ENCODE peak calls at places on chromosome 22, in seven cellular contexts. E is AG09319; I is T-cell; R is PC-3; K is CD4-positive, alpha-beta T cell; J is NCI-H1092; U is effector CD4-positive, alpha-beta T cell. W is an unnamed sample.

GRCh38 chr22:32106930-32107329 is 52.2 kb downstream of the C22orf42 start:
- DNase-seq in R (peak; percentile 36), J (no peak), E (no peak), U (no peak), I (no peak), K (no peak), W (no peak)

GRCh38 chr22:23849009-23850006 is 8.4 kb upstream of the SLC2A11 start:
- DNase-seq in J (peak; percentile 69), U (peak; percentile 81), I (peak; percentile 68), K (peak; percentile 80), R (peak; percentile 79), E (peak; percentile 24), W (peak; percentile 87)

GRCh38 chr22:27348634-27349033 is 452.9 kb downstream of the MN1 start:
- DNase-seq in R (no peak), E (peak; percentile 22), J (no peak), U (no peak), I (no peak), K (no peak), W (no peak)

GRCh38 chr22:22168190-22168940 is 76.2 kb upstream of the VPREB1 start:
- DNase-seq in U (no peak), E (peak; percentile 4), R (peak; percentile 9), K (no peak), I (no peak), J (peak; percentile 10), W (no peak)

GRCh38 chr22:45469573-45470383 is 32.9 kb upstream of the FBLN1 start:
- DNase-seq in J (no peak), U (no peak), R (peak; percentile 48), K (no peak), I (no peak), E (no peak), W (peak; percentile 15)

GRCh38 chr22:40594924-40595323 is 41.6 kb downstream of the MRTFA start:
- DNase-seq in K (no peak), J (no peak), I (no peak), E (no peak), U (no peak), R (no peak), W (no peak)

GRCh38 chr22:24482998-24483397 is 12.1 kb upstream of the UPB1 start:
- DNase-seq in J (no peak), E (no peak), R (no peak), U (no peak), K (no peak), I (no peak), W (no peak)

GRCh38 chr22:45892681-45893461 is 84.1 kb downstream of the WNT7B start:
- DNase-seq in J (no peak), R (no peak), I (no peak), E (no peak), K (no peak), U (no peak), W (no peak)

GRCh38 chr22:45450931-45451651 is 37.6 kb downstream of the RIBC2 start:
- DNase-seq in K (no peak), J (no peak), U (no peak), E (peak; percentile 96), R (no peak), I (no peak), W (peak; percentile 83)